ENCODE peak calls at places on chromosomes 4 and X, in ten cellular contexts. D is DMS153, V is activated gamma-delta T cell treated with Interleukin-2 at 50 U/mL for 16 hours, E is BJ, B is hypothalamus, M is HS-5, G is Peyer's patch, Q is progenitor cell of endocrine pancreas, N is endothelial cell, X is NCI-H1930. A is an unnamed sample.

GRCh38 chr4:149211961-149212360 is 603.7 kb downstream of the IQCM start:
- DNase-seq in D (no peak), Q (no peak), B (no peak), X (no peak), M (no peak), V (no peak), N (no peak), G (no peak), E (no peak), A (no peak)

GRCh38 chr4:140092094-140092820 is 61.7 kb downstream of the MAML3 start:
- DNase-seq in V (no peak), D (peak; percentile 91), X (peak; percentile 51), E (no peak), N (peak; percentile 36), M (no peak), Q (no peak), B (peak; percentile 17), G (peak; percentile 17), A (no peak)

GRCh38 chrX:13023526-13024469 is 20.6 kb downstream of the FAM9C start:
- DNase-seq in D (no peak), M (no peak), V (no peak), Q (no peak), X (no peak), E (no peak), N (no peak), G (no peak), B (no peak), A (no peak)

GRCh38 chrX:154799554-154800348 is 5.5 kb downstream of the MPP1 start:
- DNase-seq in Q (no peak), B (no peak), V (no peak), G (no peak), X (peak; percentile 56), D (peak; percentile 92), M (no peak), N (peak; percentile 7), E (no peak), A (peak; percentile 71)

GRCh38 chrX:22360129-22360528 is 87.4 kb downstream of the CBLL2 start:
- DNase-seq in G (no peak), X (no peak), Q (no peak), M (no peak), E (no peak), D (no peak), B (no peak), N (no peak), V (no peak), A (no peak)

GRCh38 chr4:142336251-142336934 is 509.7 kb downstream of the INPP4B start:
- DNase-seq in G (no peak), E (no peak), M (no peak), X (no peak), B (no peak), Q (no peak), V (no peak), D (no peak), N (no peak), A (no peak)

GRCh38 chr4:87912164-87913004 is 63.1 kb upstream of the SPP1 start:
- DNase-seq in D (no peak), M (no peak), V (no peak), X (no peak), E (no peak), Q (no peak), B (no peak), G (no peak), N (no peak), A (no peak)

GRCh38 chr4:13544556-13545393 is 467 bp upstream of the NKX3-2 start:
- DNase-seq in G (no peak), X (peak; percentile 57), B (no peak), E (no peak), V (no peak), D (peak; percentile 55), M (peak; percentile 56), Q (peak; percentile 62), N (peak; percentile 89), A (peak; percentile 95)

GRCh38 chrX:152899874-152900719 is 2.2 kb downstream of the ZNF185 start:
- DNase-seq in V (no peak), X (no peak), G (no peak), Q (no peak), M (no peak), E (no peak), N (no peak), D (no peak), B (no peak), A (no peak)

GRCh38 chr4:1576200-1576960 is 107.7 kb downstream of the FAM53A start:
- DNase-seq in D (no peak), X (no peak), E (no peak), Q (no peak), N (no peak), B (no peak), M (no peak), G (no peak), V (no peak), A (no peak)

GRCh38 chr4:183763990-183764754 is 105.1 kb downstream of the TRAPPC11 start:
- DNase-seq in B (no peak), D (no peak), Q (no peak), N (no peak), G (no peak), V (no peak), X (no peak), M (no peak), E (no peak), A (no peak)

GRCh38 chrX:154607370-154607769 is 11.7 kb downstream of the CTAG1B start:
- DNase-seq in N (no peak), X (no peak), D (peak; percentile 74), G (no peak), E (no peak), V (no peak), B (no peak), Q (no peak), M (no peak), A (no peak)

GRCh38 chrX:153876112-153876491 is 9.9 kb downstream of the L1CAM start:
- DNase-seq in Q (no peak), G (no peak), N (no peak), E (no peak), V (no peak), M (no peak), D (no peak), X (no peak), B (no peak), A (no peak)

GRCh38 chrX:115138040-115138439 is 51.2 kb upstream of the RBMXL3 start:
- DNase-seq in E (no peak), V (no peak), X (no peak), B (no peak), Q (no peak), M (no peak), G (no peak), D (no peak), N (no peak), A (no peak)

GRCh38 chrX:72685018-72685417 is 29.1 kb downstream of the PHKA1 start:
- DNase-seq in M (no peak), Q (no peak), G (no peak), E (no peak), V (no peak), X (no peak), N (no peak), B (no peak), D (no peak), A (no peak)

GRCh38 chr4:128866281-128866680 is 56.8 kb downstream of the JADE1 start:
- DNase-seq in G (no peak), B (no peak), D (no peak), X (no peak), E (no peak), N (no peak), M (no peak), V (no peak), Q (no peak), A (no peak)

A was measured in SJCRH30.